ENCODE peak calls at places on chromosomes 7 and 10, in nine cellular contexts. Z, M, P, Q, K, A, X, R and O are unnamed samples.

GRCh38 chr10:97882142-97883091 is 32.8 kb downstream of the GOLGA7B start:
- DNase-seq in X (no peak), A (no peak), M (no peak), R (no peak), K (no peak), Z (peak; percentile 88), P (peak; percentile 65), Q (no peak), O (no peak)

GRCh38 chr10:64528294-64529002 is 1007.2 kb downstream of the REEP3 start:
- DNase-seq in A (no peak), Q (no peak), Z (no peak), X (no peak), K (no peak), R (no peak), P (no peak), M (no peak), O (no peak)

GRCh38 chr10:79274279-79275104 is 72.8 kb upstream of the PPIF start:
- DNase-seq in P (peak; percentile 53), K (peak; percentile 68), Z (peak; percentile 46), R (no peak), Q (peak; percentile 82), M (no peak), X (no peak), A (no peak), O (no peak)

GRCh38 chr10:5506751-5507648 is 7.6 kb upstream of the CALML5 start:
- DNase-seq in M (no peak), P (no peak), X (no peak), K (no peak), R (no peak), Z (no peak), Q (no peak), A (no peak), O (no peak)

GRCh38 chr10:70729763-70730357 is 55.3 kb downstream of the TBATA start:
- DNase-seq in Z (peak; percentile 49), R (no peak), X (no peak), P (peak; percentile 33), M (no peak), K (no peak), Q (no peak), A (no peak), O (no peak)

GRCh38 chr10:87860156-87860795 is 3.1 kb downstream of the KLLN start:
- DNase-seq in X (no peak), Q (peak; percentile 52), R (peak; percentile 54), M (no peak), Z (peak; percentile 59), K (no peak), P (peak; percentile 68), A (no peak), O (peak; percentile 61)

GRCh38 chr7:150901160-150902035 is 49.1 kb downstream of the AOC1 start:
- DNase-seq in A (no peak), X (no peak), Q (no peak), M (no peak), Z (no peak), R (peak; percentile 19), K (no peak), P (no peak), O (no peak)

GRCh38 chr10:61981460-61981859 is 80.0 kb downstream of the ARID5B start:
- DNase-seq in Z (no peak), K (no peak), X (no peak), M (no peak), P (no peak), R (no peak), Q (no peak), A (no peak), O (no peak)

GRCh38 chr7:50851891-50852290 is 69.2 kb upstream of the GRB10 start:
- DNase-seq in P (no peak), Q (no peak), R (no peak), X (no peak), K (no peak), A (no peak), M (no peak), Z (no peak), O (no peak)

GRCh38 chr10:35598379-35598778 is 6.8 kb upstream of the GJD4 start:
- DNase-seq in Z (peak; percentile 25), Q (no peak), M (no peak), K (no peak), R (no peak), X (no peak), A (no peak), P (peak; percentile 26), O (no peak)

GRCh38 chr7:151341357-151342101 is at the start of gene NUB1:
- DNase-seq in X (peak; percentile 89), R (peak; percentile 90), K (peak; percentile 97), P (peak; percentile 88), M (peak; percentile 96), Q (peak; percentile 94), A (peak; percentile 93), Z (peak; percentile 89), O (peak; percentile 89)

GRCh38 chr10:76333801-76334200 is 902.4 kb downstream of the LRMDA start:
- DNase-seq in A (no peak), P (no peak), Q (no peak), K (no peak), M (no peak), X (no peak), Z (no peak), R (no peak), O (no peak)

GRCh38 chr7:140541513-140542192 is 62.3 kb upstream of the MKRN1 start:
- DNase-seq in P (peak; percentile 95), X (no peak), Z (peak; percentile 96), A (no peak), R (no peak), M (peak; percentile 48), K (peak; percentile 87), Q (peak; percentile 63), O (no peak)

GRCh38 chr7:32890010-32890552 is 1.5 kb downstream of the KBTBD2 start:
- DNase-seq in Z (peak; percentile 58), M (no peak), R (no peak), K (no peak), P (peak; percentile 66), X (no peak), A (no peak), Q (no peak), O (peak; percentile 38)

GRCh38 chr7:98250789-98251188 is 1.2 kb downstream of the TECPR1 start:
- DNase-seq in R (peak; percentile 68), Q (no peak), Z (no peak), X (no peak), A (no peak), M (no peak), P (no peak), K (no peak), O (no peak)

GRCh38 chr7:44977956-44978355 is 859 bp downstream of the MYO1G start:
- DNase-seq in X (no peak), M (no peak), P (no peak), Z (no peak), Q (no peak), A (no peak), R (no peak), K (no peak), O (no peak)

GRCh38 chr10:44383749-44384600 is 922 bp downstream of the CXCL12 start:
- DNase-seq in A (no peak), P (peak; percentile 55), M (no peak), Z (peak; percentile 56), X (no peak), Q (peak; percentile 46), K (peak; percentile 55), R (no peak), O (peak; percentile 75)

GRCh38 chr10:100728928-100729876 is 16.2 kb upstream of the PAX2 start:
- DNase-seq in Z (peak; percentile 50), Q (no peak), X (no peak), A (no peak), R (no peak), K (peak; percentile 76), M (no peak), P (peak; percentile 31), O (peak; percentile 91)

GRCh38 chr10:69816536-69816935 is 14.8 kb downstream of the COL13A1 start:
- DNase-seq in M (no peak), Z (no peak), Q (no peak), P (no peak), A (no peak), R (no peak), X (no peak), K (no peak), O (no peak)

GRCh38 chr7:156592124-156592884 is 48.3 kb upstream of the RNF32 start:
- DNase-seq in R (no peak), K (no peak), P (no peak), M (no peak), A (no peak), Z (no peak), Q (no peak), X (no peak), O (no peak)

GRCh38 chr10:65348637-65349036 is 1577.2 kb upstream of the LRRTM3 start:
- DNase-seq in M (no peak), A (no peak), Q (no peak), R (no peak), P (no peak), K (no peak), Z (no peak), X (no peak), O (peak; percentile 67)

GRCh38 chr7:128827248-128827958 is 2.8 kb upstream of the FLNC start:
- DNase-seq in Q (no peak), K (peak; percentile 43), Z (peak; percentile 74), R (no peak), P (peak; percentile 85), X (no peak), A (no peak), M (no peak), O (no peak)

GRCh38 chr10:124611738-124612137 is 132.4 kb downstream of the FAM53B start:
- DNase-seq in X (no peak), Z (no peak), Q (no peak), R (no peak), M (no peak), K (no peak), A (no peak), P (no peak), O (no peak)

GRCh38 chr10:50981904-50982303 is 92.4 kb upstream of the PRKG1 start:
- DNase-seq in R (no peak), X (no peak), P (no peak), A (no peak), M (no peak), Z (no peak), Q (no peak), K (no peak), O (no peak)

GRCh38 chr7:110790992-110791391 is 299.9 kb upstream of the LRRN3 start:
- DNase-seq in R (no peak), P (no peak), Q (no peak), M (no peak), A (no peak), X (no peak), K (no peak), Z (no peak), O (no peak)

GRCh38 chr10:22657028-22657427 is 57.4 kb downstream of the PIP4K2A start:
- DNase-seq in Z (no peak), P (no peak), X (no peak), Q (no peak), A (no peak), R (no peak), M (no peak), K (no peak), O (no peak)

GRCh38 chr7:8112685-8113084 is 144.1 kb downstream of the GLCCI1 start:
- DNase-seq in K (no peak), X (no peak), R (no peak), Z (no peak), Q (no peak), P (no peak), M (no peak), A (no peak), O (no peak)

GRCh38 chr10:130766071-130766470 is 545.5 kb downstream of the TCERG1L start:
- DNase-seq in Z (no peak), A (no peak), K (no peak), R (no peak), X (no peak), M (no peak), P (no peak), Q (no peak), O (no peak)

GRCh38 chr10:58326967-58327381 is 7.8 kb upstream of the UBE2D1 start:
- DNase-seq in Q (peak; percentile 45), K (no peak), R (no peak), M (no peak), X (no peak), Z (peak; percentile 80), A (no peak), P (peak; percentile 63), O (no peak)

GRCh38 chr7:27147211-27148030 is at the start of gene HOXA6:
- DNase-seq in A (no peak), Q (peak; percentile 81), M (no peak), K (no peak), R (no peak), X (no peak), Z (no peak), P (no peak), O (no peak)

GRCh38 chr7:157820796-157821195 is 484.0 kb downstream of the DNAJB6 start:
- DNase-seq in Z (no peak), M (no peak), A (no peak), X (no peak), K (no peak), P (no peak), R (no peak), Q (no peak), O (no peak)